ENCODE peak calls at places on chromosomes 11 and 22, in eight cellular contexts. X, P, B, I, G, N, H and M are unnamed samples.

GRCh38 chr22:29693671-29694070 is 26.1 kb upstream of the CABP7 start:
- DNase-seq in H (no peak), I (no peak), B (no peak), X (no peak), P (no peak), G (no peak), N (no peak), M (no peak)

GRCh38 chr11:11600288-11600687 is 21.5 kb downstream of the GALNT18 start:
- DNase-seq in B (no peak), G (no peak), X (no peak), H (no peak), P (no peak), I (no peak), N (no peak), M (no peak)

GRCh38 chr11:27524155-27524554 is 17.6 kb upstream of the LIN7C start:
- DNase-seq in H (no peak), N (no peak), G (peak), X (peak), I (no peak), B (no peak), P (peak), M (no peak)

GRCh38 chr11:114606003-114606801 is 10.6 kb upstream of the NXPE4 start:
- DNase-seq in X (no peak), N (no peak), G (no peak), I (no peak), B (no peak), P (no peak), H (no peak), M (no peak)

GRCh38 chr11:133964946-133965632 is 8.3 kb upstream of the IGSF9B start:
- DNase-seq in G (no peak), X (no peak), B (no peak), I (no peak), P (no peak), N (no peak), H (no peak), M (peak)

GRCh38 chr11:92461478-92461877 is 236.9 kb downstream of the FAT3 start:
- DNase-seq in H (no peak), I (no peak), G (no peak), X (no peak), B (no peak), N (no peak), P (no peak), M (no peak)

GRCh38 chr11:57424802-57425564 is 1.9 kb downstream of the SLC43A3 start:
- DNase-seq in P (peak), B (peak), I (peak), N (peak), G (no peak), X (peak), H (no peak), M (peak)

GRCh38 chr22:50248192-50249084 is 2.6 kb downstream of the HDAC10 start:
- DNase-seq in N (no peak), G (no peak), H (no peak), I (no peak), X (no peak), P (no peak), B (no peak), M (no peak)

GRCh38 chr22:24601217-24602104 is 1.5 kb upstream of the GGT1 start:
- DNase-seq in B (peak), G (no peak), X (no peak), H (no peak), I (no peak), P (no peak), N (peak), M (no peak)

GRCh38 chr11:1772270-1773130 is 8.8 kb upstream of the CTSD start:
- DNase-seq in P (peak), B (no peak), N (peak), G (peak), H (no peak), I (peak), X (peak), M (peak)

GRCh38 chr22:38126928-38127668 is 16.6 kb upstream of the BAIAP2L2 start:
- DNase-seq in H (no peak), G (no peak), N (peak), I (no peak), X (no peak), P (peak), B (no peak), M (no peak)

GRCh38 chr11:65355013-65355775 is 643 bp downstream of the TIGD3 start:
- DNase-seq in I (no peak), H (peak), X (no peak), P (peak), N (peak), B (peak), G (no peak), M (no peak)

GRCh38 chr11:128424867-128425285 is 162.5 kb downstream of the ETS1 start:
- DNase-seq in P (no peak), G (no peak), B (peak), N (no peak), X (peak), H (no peak), I (no peak), M (no peak)

GRCh38 chr22:23126165-23127054 is 15.4 kb downstream of the RSPH14 start:
- DNase-seq in X (no peak), N (no peak), H (no peak), G (no peak), I (no peak), P (no peak), B (no peak), M (no peak)

GRCh38 chr11:1408346-1408745 is 18.6 kb downstream of the BRSK2 start:
- DNase-seq in G (no peak), X (no peak), B (no peak), N (no peak), P (no peak), I (no peak), H (no peak), M (no peak)

GRCh38 chr11:1879941-1880720 is 11.6 kb downstream of the PRR33 start:
- DNase-seq in B (peak), N (peak), I (no peak), G (no peak), P (no peak), H (no peak), X (peak), M (no peak)

GRCh38 chr11:121318848-121319834 is 26.6 kb downstream of the SC5D start:
- DNase-seq in H (peak), N (no peak), I (peak), X (peak), B (no peak), P (peak), G (peak), M (peak)

GRCh38 chr11:121323208-121323607 is 30.6 kb downstream of the SC5D start:
- DNase-seq in H (no peak), I (no peak), P (peak), G (no peak), N (no peak), B (no peak), X (no peak), M (no peak)

GRCh38 chr11:121326230-121326629 is 33.7 kb downstream of the SC5D start:
- DNase-seq in X (no peak), G (no peak), P (no peak), B (no peak), N (no peak), H (no peak), I (no peak), M (no peak)

DNA sequence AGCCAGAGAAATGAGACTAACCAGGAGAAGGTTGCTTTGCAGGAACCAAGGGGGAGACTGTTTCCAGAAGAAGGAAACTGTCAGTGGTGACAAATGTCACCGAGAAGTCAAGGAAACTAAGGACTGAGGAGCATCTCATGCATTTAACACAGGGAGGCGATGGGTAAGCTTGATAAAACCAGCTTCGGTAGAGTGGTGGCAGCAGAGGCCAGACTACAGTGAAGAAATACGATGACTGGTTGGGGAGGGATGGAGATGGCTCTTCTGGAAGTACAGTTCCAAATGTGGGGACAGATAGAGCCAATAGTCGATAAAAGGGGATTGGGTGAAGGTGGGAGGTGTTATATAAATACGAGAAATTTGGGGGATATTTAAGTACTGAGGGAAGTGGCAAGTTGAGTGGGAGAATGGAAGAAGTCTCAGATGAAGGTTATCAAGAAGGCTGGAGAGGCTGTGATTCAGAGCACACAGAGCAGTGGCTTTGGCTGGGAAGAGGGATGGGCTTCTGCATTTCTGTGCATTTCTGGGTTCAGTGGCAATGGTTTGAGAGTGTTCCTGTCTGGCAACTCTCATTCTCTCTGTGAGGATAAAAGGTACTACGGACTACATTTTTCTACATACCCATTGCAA is 29.2 kb downstream of the SC5D start:
- DNase-seq in B (no peak), I (no peak), P (peak), G (peak), N (no peak), H (no peak), X (peak), M (no peak)
- TF ChIP-seq CTCF in B (peak), I (no peak), P (peak), G (peak), N (peak), H (no peak), X (peak), M (peak)

GRCh38 chr11:79227732-79228416 is 213.0 kb downstream of the TENM4 start:
- DNase-seq in X (no peak), P (peak), N (no peak), G (no peak), B (no peak), I (no peak), H (no peak), M (no peak)
- TF ChIP-seq CTCF in X (peak), P (peak), N (no peak), G (no peak), B (no peak), I (no peak), H (no peak), M (no peak)

DNA sequence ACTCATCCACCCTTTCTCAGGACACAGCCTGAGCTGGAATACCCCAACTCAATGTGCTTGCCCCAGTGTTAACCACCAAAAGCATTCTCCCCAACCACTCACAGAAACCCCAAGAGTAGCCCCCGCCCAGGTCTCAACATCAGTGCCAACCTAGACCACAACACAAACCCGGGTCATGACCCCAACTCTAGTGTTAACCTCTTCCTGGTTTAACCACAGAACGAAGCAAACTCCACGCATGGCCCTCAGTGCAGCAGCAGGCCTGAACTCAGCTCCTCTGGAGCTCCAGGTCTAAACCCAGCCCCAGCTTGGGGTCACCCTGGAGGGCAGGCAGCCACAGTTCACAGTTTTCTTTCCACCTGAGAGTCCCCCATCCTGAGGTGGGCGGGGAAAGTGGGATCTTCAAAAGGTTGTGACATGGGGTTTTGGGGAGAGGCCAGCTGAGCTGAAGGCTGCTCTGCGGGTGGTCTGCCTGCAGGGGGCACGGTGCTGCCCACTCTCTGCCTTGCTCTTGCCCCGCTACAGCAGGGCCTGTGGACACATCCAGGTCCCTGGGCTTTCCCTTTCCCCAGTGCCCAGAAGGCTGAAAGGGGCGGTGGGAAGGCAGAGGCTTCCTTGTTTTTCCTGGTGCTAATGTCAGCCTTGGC is 37.9 kb downstream of the NECTIN1 start:
- DNase-seq in P (peak), H (no peak), N (no peak), X (no peak), B (no peak), G (no peak), I (no peak), M (no peak)
- TF ChIP-seq CTCF in P (peak), H (peak), N (no peak), X (peak), B (no peak), G (no peak), I (peak), M (peak)

DNA sequence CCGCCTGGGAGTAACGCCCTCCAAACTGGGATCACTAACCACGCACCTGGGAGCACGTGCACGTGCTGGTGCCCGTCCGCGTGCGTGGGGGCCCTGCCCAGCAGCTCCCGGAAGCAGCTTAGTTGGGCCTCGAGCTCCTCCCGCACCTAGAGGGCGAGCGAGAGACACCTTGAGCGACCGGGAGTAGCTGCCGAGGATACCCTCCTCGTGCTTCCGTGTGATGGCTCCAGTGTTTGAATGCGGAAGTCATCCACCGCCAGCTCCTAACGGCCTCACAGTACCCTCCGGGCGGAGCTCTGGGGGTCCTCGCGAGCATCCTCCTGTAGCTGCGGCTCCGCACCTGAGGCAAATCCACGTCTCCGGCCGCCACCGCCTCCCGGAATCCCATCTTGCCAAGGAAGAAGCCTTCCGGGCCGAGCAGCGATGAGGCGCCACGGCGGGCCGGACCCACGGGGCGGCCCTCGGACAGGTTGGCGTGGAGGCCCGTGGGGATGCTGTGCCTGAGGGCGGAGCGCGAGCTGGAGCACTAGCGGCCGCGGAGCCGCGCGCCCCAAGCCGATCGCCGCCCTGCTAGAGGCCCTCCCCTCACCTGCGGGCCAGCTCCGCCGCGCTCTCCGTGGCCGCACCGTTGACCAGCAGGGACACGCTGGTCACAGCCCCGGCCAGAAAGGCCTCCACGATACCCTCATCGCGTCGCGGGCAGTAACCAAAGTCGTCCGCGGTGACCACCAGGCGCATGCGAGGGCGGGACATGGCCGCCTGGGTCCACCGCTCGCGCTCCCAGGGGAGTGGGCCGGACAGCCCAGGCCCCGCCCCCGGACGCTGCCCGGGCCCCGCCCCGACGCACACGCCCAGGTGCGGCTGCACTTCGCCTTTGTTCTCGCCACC is at the start of gene YDJC:
- DNase-seq in N (peak), H (peak), G (peak), X (peak), I (peak), P (peak), B (peak), M (peak)
- TF ChIP-seq CTCF in N (peak), H (peak), G (peak), X (peak), I (peak), P (peak), B (peak), M (peak)

GRCh38 chr11:8085006-8085645 is 4.1 kb downstream of the TUB start:
- DNase-seq in P (no peak), G (no peak), N (no peak), I (no peak), B (no peak), H (no peak), X (no peak), M (no peak)

GRCh38 chr11:8086571-8086970 is 5.6 kb downstream of the TUB start:
- DNase-seq in I (no peak), X (no peak), P (no peak), H (no peak), N (no peak), G (no peak), B (no peak), M (no peak)

GRCh38 chr11:8087756-8088155 is 6.7 kb downstream of the TUB start:
- DNase-seq in I (no peak), P (no peak), N (no peak), B (no peak), G (no peak), X (no peak), H (no peak), M (no peak)

GRCh38 chr11:8086001-8086479 is 5.0 kb downstream of the TUB start:
- DNase-seq in B (no peak), X (peak), I (no peak), H (no peak), P (no peak), N (no peak), G (no peak), M (no peak)

GRCh38 chr11:8087185-8087584 is 6.2 kb downstream of the TUB start:
- DNase-seq in I (no peak), B (no peak), G (no peak), X (no peak), H (no peak), N (no peak), P (peak), M (no peak)
- TF ChIP-seq CTCF in I (peak), B (peak), G (peak), X (peak), H (no peak), N (no peak), P (peak), M (peak)

GRCh38 chr11:9276571-9276970 is 11.4 kb upstream of the DENND5A start:
- DNase-seq in H (no peak), N (no peak), I (no peak), P (no peak), X (no peak), B (no peak), G (no peak), M (no peak)
- TF ChIP-seq CTCF in H (no peak), N (no peak), I (no peak), P (no peak), X (no peak), B (no peak), G (peak), M (no peak)

DNA sequence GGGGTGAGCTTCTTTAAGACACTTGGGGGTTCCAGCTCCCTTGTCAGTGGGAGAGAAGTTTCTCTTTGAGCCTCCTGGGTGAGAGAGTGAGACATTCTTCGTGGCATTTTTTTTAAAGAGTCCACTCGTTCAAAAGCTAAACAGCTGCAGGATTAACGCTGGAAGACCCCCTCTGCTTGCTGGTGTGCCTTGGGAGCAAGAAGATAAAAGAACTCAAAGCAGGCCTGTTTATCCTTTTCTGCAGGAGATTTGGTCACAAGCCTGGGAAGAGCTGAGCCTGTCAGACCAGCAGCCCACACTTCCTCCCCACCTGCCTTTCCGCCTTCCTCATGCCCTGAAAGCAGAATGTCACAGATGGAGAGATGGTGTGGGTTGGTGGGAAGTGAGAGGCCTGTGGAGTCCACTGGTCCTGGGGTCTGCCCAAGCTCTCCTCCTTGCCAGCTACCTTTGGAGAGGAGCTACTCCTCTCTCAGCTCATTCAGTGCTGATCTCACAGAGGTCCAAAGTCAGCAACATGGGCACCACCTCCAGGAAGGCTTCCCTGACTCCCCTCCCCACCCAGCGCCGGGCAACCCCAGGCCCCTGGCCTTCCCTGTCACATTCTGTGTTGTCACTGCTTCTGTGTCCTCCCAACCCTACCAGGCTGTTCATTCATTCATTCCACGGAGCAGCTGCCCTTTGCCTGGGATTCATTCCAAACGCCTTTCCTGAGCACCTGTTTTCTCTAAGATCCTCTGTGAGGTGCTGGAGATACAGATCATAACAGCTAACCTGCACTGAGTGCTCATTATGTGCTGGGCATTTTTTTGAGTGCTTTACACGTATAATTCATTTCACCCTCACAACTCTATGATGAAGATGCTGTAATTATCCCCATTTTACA is 6.7 kb downstream of the GDPD5 start:
- DNase-seq in H (no peak), B (no peak), X (no peak), N (no peak), G (no peak), P (peak), I (no peak), M (no peak)
- TF ChIP-seq CTCF in H (no peak), B (no peak), X (no peak), N (no peak), G (no peak), P (no peak), I (no peak), M (no peak)